ENCODE peak calls at places on chromosome 4, in six cellular contexts. H, D, I, B, Q and X are unnamed samples.

GRCh38 chr4:169030575-169030982 is 20.5 kb upstream of the CBR4 start:
- DNase-seq in I (no peak), Q (no peak), H (no peak), B (no peak), D (peak; percentile 39), X (no peak)

GRCh38 chr4:80037864-80038263 is 35.2 kb downstream of the ANTXR2 start:
- DNase-seq in D (no peak), B (no peak), Q (no peak), I (no peak), H (no peak), X (no peak)

GRCh38 chr4:150106886-150107285 is 28.6 kb downstream of the DCLK2 start:
- DNase-seq in Q (no peak), H (no peak), B (no peak), D (no peak), I (no peak), X (no peak)

GRCh38 chr4:169619518-169619957 is 840 bp upstream of the CLCN3 start:
- DNase-seq in Q (no peak), H (no peak), D (peak; percentile 36), I (no peak), B (no peak), X (peak; percentile 71)

GRCh38 chr4:5500165-5500564 is 208.2 kb downstream of the EVC2 start:
- DNase-seq in H (no peak), D (no peak), B (no peak), I (no peak), Q (no peak), X (no peak)

GRCh38 chr4:155526452-155527169 is 140.0 kb upstream of the GUCY1A1 start:
- DNase-seq in I (no peak), D (no peak), B (no peak), Q (no peak), H (no peak), X (peak; percentile 45)

GRCh38 chr4:172776203-172776896 is 392.3 kb upstream of the GALNT7 start:
- DNase-seq in B (no peak), H (no peak), D (no peak), Q (no peak), I (no peak), X (no peak)

GRCh38 chr4:94892051-94892450 is 134.3 kb downstream of the BMPR1B start:
- DNase-seq in D (peak; percentile 34), B (no peak), H (no peak), I (no peak), Q (no peak), X (no peak)

GRCh38 chr4:157096439-157096838 is 20.5 kb downstream of the GLRB start:
- DNase-seq in Q (no peak), B (no peak), H (no peak), D (no peak), I (no peak), X (no peak)

GRCh38 chr4:3229328-3229727 is 19.6 kb upstream of the MSANTD1 start:
- DNase-seq in I (no peak), D (no peak), H (no peak), Q (no peak), B (no peak), X (no peak)

GRCh38 chr4:173367946-173368345 is 2.8 kb upstream of the SAP30 start:
- DNase-seq in H (no peak), Q (no peak), D (no peak), I (no peak), B (no peak), X (no peak)

GRCh38 chr4:23614284-23614892 is 275.5 kb downstream of the PPARGC1A start:
- DNase-seq in I (no peak), B (no peak), H (no peak), Q (no peak), D (peak; percentile 44), X (peak; percentile 24)

GRCh38 chr4:186628058-186628711 is 72.8 kb upstream of the MTNR1A start:
- DNase-seq in Q (no peak), B (no peak), D (no peak), I (no peak), H (no peak), X (no peak)

GRCh38 chr4:37324526-37324925 is 80.0 kb downstream of the NWD2 start:
- DNase-seq in Q (no peak), B (no peak), D (no peak), I (no peak), H (no peak), X (no peak)

GRCh38 chr4:6199344-6199921 is 916 bp downstream of the JAKMIP1 start:
- DNase-seq in D (peak; percentile 28), Q (peak; percentile 50), H (no peak), B (no peak), I (no peak), X (no peak)

GRCh38 chr4:62528874-62529273 is 1328.7 kb downstream of the ADGRL3 start:
- DNase-seq in H (no peak), Q (no peak), B (no peak), D (no peak), I (no peak), X (no peak)

GRCh38 chr4:41070516-41071281 is 143.6 kb downstream of the APBB2 start:
- DNase-seq in B (no peak), I (no peak), Q (no peak), D (no peak), H (no peak), X (no peak)

GRCh38 chr4:146975535-146975934 is 29.9 kb upstream of the TTC29 start:
- DNase-seq in D (no peak), B (no peak), H (no peak), I (no peak), Q (no peak), X (no peak)

GRCh38 chr4:172791841-172792240 is 376.8 kb upstream of the GALNT7 start:
- DNase-seq in D (no peak), Q (no peak), I (no peak), B (no peak), H (no peak), X (no peak)

GRCh38 chr4:2300431-2300861 is 38.5 kb upstream of the MXD4 start:
- DNase-seq in H (no peak), B (no peak), Q (no peak), D (peak; percentile 49), I (no peak), X (no peak)

GRCh38 chr4:5759236-5760075 is 48.5 kb downstream of the EVC start:
- DNase-seq in Q (no peak), I (no peak), D (no peak), B (no peak), H (no peak), X (no peak)

GRCh38 chr4:99586322-99586721 is 11.7 kb downstream of the MTTP start:
- DNase-seq in Q (no peak), H (no peak), B (no peak), D (no peak), I (no peak), X (no peak)

GRCh38 chr4:123649644-123650356 is 253.2 kb downstream of the SPRY1 start:
- DNase-seq in B (peak; percentile 64), Q (no peak), D (no peak), I (no peak), H (no peak), X (peak; percentile 84)

GRCh38 chr4:173169428-173170209 is 1.0 kb downstream of the GALNT7 start:
- DNase-seq in H (no peak), Q (peak; percentile 90), B (no peak), D (peak; percentile 65), I (peak; percentile 59), X (no peak)

GRCh38 chr4:1360423-1361283 is 13.6 kb downstream of the UVSSA start:
- DNase-seq in B (peak; percentile 82), Q (no peak), D (no peak), I (no peak), H (no peak), X (no peak)

GRCh38 chr4:7070729-7071511 is 3.1 kb upstream of the GRPEL1 start:
- DNase-seq in B (no peak), Q (peak; percentile 68), I (peak; percentile 76), D (peak; percentile 82), H (peak; percentile 45), X (no peak)

GRCh38 chr4:152693875-152694274 is 14.1 kb upstream of the TMEM154 start:
- DNase-seq in B (no peak), I (no peak), H (no peak), D (no peak), Q (no peak), X (no peak)

GRCh38 chr4:135429528-135429927 is 1227.9 kb upstream of the PABPC4L start:
- DNase-seq in I (no peak), Q (no peak), H (no peak), B (no peak), D (no peak), X (no peak)

DNA sequence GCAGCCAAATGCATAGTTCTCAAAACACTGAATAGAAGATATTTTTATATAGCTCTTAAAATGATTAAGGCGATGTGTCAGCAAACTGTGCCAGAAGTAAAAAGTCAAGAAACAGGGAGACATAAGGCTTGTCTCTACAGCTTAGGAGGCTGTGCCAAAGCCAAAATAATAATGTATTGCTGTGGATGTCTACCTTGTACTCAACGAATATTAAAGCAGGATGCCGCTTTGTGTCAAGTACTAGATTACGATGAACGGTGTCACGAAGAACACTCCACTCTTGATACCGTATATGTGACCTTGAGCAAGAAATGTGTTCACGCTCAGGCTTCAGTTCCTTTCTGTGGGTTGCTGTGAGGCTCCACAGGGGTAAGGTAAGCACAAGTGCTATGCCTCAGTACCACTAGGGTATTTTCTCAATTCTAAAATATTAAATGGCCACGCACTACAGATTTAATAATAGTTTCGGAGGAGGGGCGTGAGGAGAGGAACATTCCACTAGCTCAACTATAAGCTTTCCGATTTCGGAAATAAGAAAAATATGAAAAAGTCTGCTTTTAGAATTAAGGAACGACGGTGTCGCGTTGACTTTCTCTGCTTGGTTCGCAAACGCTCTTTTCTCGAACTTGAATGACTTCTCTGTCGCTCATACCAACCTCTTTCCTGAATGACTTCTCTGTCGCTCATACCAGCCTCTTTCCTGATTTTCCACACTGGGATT is 679 bp upstream of the SCOC start:
- DNase-seq in H (peak; percentile 28), D (no peak), Q (peak; percentile 5), I (no peak), B (no peak), X (no peak)
- TF ChIP-seq CTCF in H (no peak), D (no peak), Q (no peak), I (peak; percentile 49), B (no peak), X (peak; percentile 16)

GRCh38 chr4:185304944-185305690 is 90.6 kb downstream of the LRP2BP start:
- DNase-seq in B (peak; percentile 7), Q (peak; percentile 68), I (no peak), D (peak; percentile 50), H (peak; percentile 68), X (peak; percentile 43)
- TF ChIP-seq CTCF in B (peak; percentile 53), Q (peak; percentile 87), I (peak; percentile 56), D (peak; percentile 81), H (peak; percentile 79), X (peak; percentile 79)

DNA sequence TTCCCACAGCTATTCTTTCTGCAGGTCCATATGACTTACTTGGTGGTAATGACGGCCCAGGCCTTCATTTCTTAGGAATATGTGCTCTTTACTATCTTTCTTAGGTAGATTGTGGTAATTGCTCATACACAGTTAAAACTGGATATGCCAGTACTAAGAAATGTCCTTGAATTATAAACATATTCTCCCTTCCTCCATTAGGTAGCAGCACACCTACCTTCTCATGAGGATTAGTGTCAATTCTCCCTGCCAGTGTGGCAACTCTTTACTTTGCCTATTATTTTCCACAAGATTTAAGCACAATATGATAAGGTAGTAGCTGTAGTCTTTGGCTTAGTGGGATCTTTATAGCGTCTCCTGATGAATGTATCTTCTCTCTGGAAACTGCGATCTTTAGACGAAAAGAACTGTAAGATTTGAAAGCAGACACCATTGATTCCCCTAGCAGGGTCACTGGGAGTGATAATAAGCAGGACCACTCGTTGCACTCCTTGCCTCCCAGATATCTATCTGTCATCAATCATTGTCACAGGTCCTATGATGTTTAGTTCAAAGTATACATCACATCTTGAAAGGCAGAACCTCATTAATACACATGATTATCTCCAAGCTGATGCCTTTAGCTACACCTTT is 1240.7 kb downstream of the C4orf33 start:
- DNase-seq in Q (no peak), B (no peak), H (no peak), I (no peak), D (peak; percentile 24), X (no peak)
- TF ChIP-seq CTCF in Q (peak; percentile 55), B (peak; percentile 46), H (peak; percentile 39), I (peak; percentile 60), D (peak; percentile 75), X (peak; percentile 46)

GRCh38 chr4:90357117-90357710 is 230.0 kb downstream of the CCSER1 start:
- DNase-seq in B (peak; percentile 6), H (no peak), Q (no peak), D (no peak), I (no peak), X (peak; percentile 58)
- TF ChIP-seq CTCF in B (peak; percentile 12), H (peak; percentile 29), Q (peak; percentile 5), D (peak; percentile 58), I (peak; percentile 58), X (peak; percentile 63)